ENCODE peak calls at places on chromosome 3, in six cellular contexts. One of them, this sample, is unnamed.

GRCh38 chr3:143427626-143428025 is 308.1 kb downstream of the CHST2 start:
- DNase-seq in H1: no peak
- DNase-seq in NT2/D1: no peak
- DNase-seq in IMR-90: no peak
- DNase-seq in DND-41: peak
- DNase-seq in neural progenitor cell: no peak
- DNase-seq in this sample: no peak

GRCh38 chr3:64209866-64210609 is 15.2 kb downstream of the PRICKLE2 start:
- DNase-seq in IMR-90: no peak
- DNase-seq in NT2/D1: no peak
- DNase-seq in neural progenitor cell: no peak
- DNase-seq in DND-41: no peak
- DNase-seq in H1: no peak
- DNase-seq in this sample: no peak

GRCh38 chr3:140031170-140031569 is 96.2 kb downstream of the CLSTN2 start:
- DNase-seq in H1: no peak
- DNase-seq in NT2/D1: no peak
- DNase-seq in DND-41: no peak
- DNase-seq in neural progenitor cell: no peak
- DNase-seq in IMR-90: no peak
- DNase-seq in this sample: no peak

GRCh38 chr3:126553284-126553811 is 5.4 kb downstream of the C3orf22 start:
- DNase-seq in neural progenitor cell: no peak
- DNase-seq in NT2/D1: no peak
- DNase-seq in H1: no peak
- DNase-seq in IMR-90: no peak
- DNase-seq in DND-41: peak
- DNase-seq in this sample: no peak

GRCh38 chr3:183826854-183827253 is 1.5 kb upstream of the MAP6D1 start:
- DNase-seq in neural progenitor cell: no peak
- DNase-seq in H1: no peak
- DNase-seq in NT2/D1: no peak
- DNase-seq in IMR-90: no peak
- DNase-seq in DND-41: no peak
- DNase-seq in this sample: no peak

GRCh38 chr3:42814914-42815507 is 5.8 kb downstream of the ACKR2 start:
- DNase-seq in neural progenitor cell: no peak
- DNase-seq in IMR-90: no peak
- DNase-seq in H1: no peak
- DNase-seq in DND-41: no peak
- DNase-seq in NT2/D1: no peak
- DNase-seq in this sample: no peak

GRCh38 chr3:15439476-15439875 is 12.1 kb downstream of the EAF1 start:
- DNase-seq in NT2/D1: no peak
- DNase-seq in DND-41: no peak
- DNase-seq in H1: no peak
- DNase-seq in neural progenitor cell: no peak
- DNase-seq in IMR-90: peak
- DNase-seq in this sample: no peak

GRCh38 chr3:42707620-42708355 is 5.2 kb upstream of the HHATL start:
- DNase-seq in H1: no peak
- DNase-seq in IMR-90: no peak
- DNase-seq in NT2/D1: no peak
- DNase-seq in DND-41: no peak
- DNase-seq in neural progenitor cell: no peak
- DNase-seq in this sample: no peak

GRCh38 chr3:54033761-54034160 is 88.6 kb upstream of the CACNA2D3 start:
- DNase-seq in NT2/D1: no peak
- DNase-seq in neural progenitor cell: no peak
- DNase-seq in H1: no peak
- DNase-seq in IMR-90: no peak
- DNase-seq in DND-41: no peak
- DNase-seq in this sample: no peak

GRCh38 chr3:194570898-194571297 is 62.3 kb downstream of the TMEM44 start:
- DNase-seq in DND-41: no peak
- DNase-seq in neural progenitor cell: no peak
- DNase-seq in NT2/D1: no peak
- DNase-seq in IMR-90: no peak
- DNase-seq in H1: no peak
- DNase-seq in this sample: no peak

GRCh38 chr3:69120879-69121464 is 1.4 kb downstream of the LMOD3 start:
- DNase-seq in DND-41: peak
- DNase-seq in IMR-90: peak
- DNase-seq in neural progenitor cell: peak
- DNase-seq in H1: peak
- DNase-seq in NT2/D1: peak
- DNase-seq in this sample: peak

GRCh38 chr3:119294402-119294888 is 262 bp downstream of the ARHGAP31 start:
- DNase-seq in neural progenitor cell: peak
- DNase-seq in IMR-90: no peak
- DNase-seq in DND-41: peak
- DNase-seq in NT2/D1: no peak
- DNase-seq in H1: no peak
- DNase-seq in this sample: no peak

GRCh38 chr3:132898131-132898530 is 140.1 kb upstream of the TMEM108 start:
- DNase-seq in IMR-90: no peak
- DNase-seq in DND-41: no peak
- DNase-seq in neural progenitor cell: no peak
- DNase-seq in H1: no peak
- DNase-seq in NT2/D1: no peak
- DNase-seq in this sample: no peak

GRCh38 chr3:106610362-106610997 is 741.7 kb upstream of the CBLB start:
- DNase-seq in NT2/D1: no peak
- DNase-seq in H1: no peak
- DNase-seq in neural progenitor cell: no peak
- DNase-seq in DND-41: no peak
- DNase-seq in IMR-90: peak
- DNase-seq in this sample: no peak

GRCh38 chr3:159664011-159664410 is 324.6 kb upstream of the IL12A start:
- DNase-seq in IMR-90: peak
- DNase-seq in H1: no peak
- DNase-seq in DND-41: no peak
- DNase-seq in neural progenitor cell: no peak
- DNase-seq in NT2/D1: no peak
- DNase-seq in this sample: no peak

GRCh38 chr3:196377321-196377720 is 39.1 kb upstream of the TM4SF19 start:
- DNase-seq in NT2/D1: no peak
- DNase-seq in neural progenitor cell: no peak
- DNase-seq in DND-41: no peak
- DNase-seq in IMR-90: no peak
- DNase-seq in H1: no peak
- DNase-seq in this sample: no peak

GRCh38 chr3:101266566-101266965 is 53.8 kb downstream of the IMPG2 start:
- DNase-seq in neural progenitor cell: no peak
- DNase-seq in NT2/D1: no peak
- DNase-seq in IMR-90: no peak
- DNase-seq in H1: no peak
- DNase-seq in DND-41: no peak
- DNase-seq in this sample: no peak

GRCh38 chr3:11154036-11154952 is at the start of gene HRH1:
- DNase-seq in NT2/D1: no peak
- DNase-seq in IMR-90: no peak
- DNase-seq in neural progenitor cell: peak
- DNase-seq in H1: no peak
- DNase-seq in DND-41: no peak
- DNase-seq in this sample: no peak

GRCh38 chr3:194326192-194327029 is 24.7 kb downstream of the CPN2 start:
- DNase-seq in DND-41: no peak
- DNase-seq in neural progenitor cell: peak
- DNase-seq in NT2/D1: no peak
- DNase-seq in IMR-90: no peak
- DNase-seq in H1: no peak
- DNase-seq in this sample: no peak

GRCh38 chr3:43198791-43199644 is 87.3 kb upstream of the SNRK start:
- DNase-seq in neural progenitor cell: no peak
- DNase-seq in NT2/D1: no peak
- DNase-seq in IMR-90: peak
- DNase-seq in DND-41: no peak
- DNase-seq in H1: no peak
- DNase-seq in this sample: no peak

GRCh38 chr3:48974076-48974864 is 15.8 kb upstream of the P4HTM start:
- DNase-seq in IMR-90: no peak
- DNase-seq in neural progenitor cell: no peak
- DNase-seq in H1: no peak
- DNase-seq in NT2/D1: no peak
- DNase-seq in DND-41: no peak
- DNase-seq in this sample: no peak

GRCh38 chr3:88150771-88151170 is 1.0 kb downstream of the C3orf38 start:
- DNase-seq in IMR-90: no peak
- DNase-seq in NT2/D1: no peak
- DNase-seq in H1: no peak
- DNase-seq in DND-41: no peak
- DNase-seq in neural progenitor cell: no peak
- DNase-seq in this sample: no peak

GRCh38 chr3:172675371-172676193 is 35.3 kb downstream of the NCEH1 start:
- DNase-seq in DND-41: no peak
- DNase-seq in NT2/D1: peak
- DNase-seq in H1: no peak
- DNase-seq in neural progenitor cell: peak
- DNase-seq in IMR-90: peak
- DNase-seq in this sample: peak

GRCh38 chr3:133136114-133137041 is 98.2 kb downstream of the TMEM108 start:
- DNase-seq in H1: no peak
- DNase-seq in NT2/D1: no peak
- DNase-seq in DND-41: no peak
- DNase-seq in IMR-90: no peak
- DNase-seq in neural progenitor cell: no peak
- DNase-seq in this sample: no peak

GRCh38 chr3:150096700-150097587 is 126.2 kb upstream of the PFN2 start:
- DNase-seq in IMR-90: no peak
- DNase-seq in H1: no peak
- DNase-seq in DND-41: no peak
- DNase-seq in neural progenitor cell: peak
- DNase-seq in NT2/D1: no peak
- DNase-seq in this sample: no peak
- H3K9ac ChIP-seq in IMR-90: no peak
- H3K9ac ChIP-seq in H1: no peak
- H3K9ac ChIP-seq in DND-41: no peak
- H3K9ac ChIP-seq in neural progenitor cell: no peak
- H3K9ac ChIP-seq in NT2/D1: no peak
- H3K9ac ChIP-seq in this sample: no peak

DNA sequence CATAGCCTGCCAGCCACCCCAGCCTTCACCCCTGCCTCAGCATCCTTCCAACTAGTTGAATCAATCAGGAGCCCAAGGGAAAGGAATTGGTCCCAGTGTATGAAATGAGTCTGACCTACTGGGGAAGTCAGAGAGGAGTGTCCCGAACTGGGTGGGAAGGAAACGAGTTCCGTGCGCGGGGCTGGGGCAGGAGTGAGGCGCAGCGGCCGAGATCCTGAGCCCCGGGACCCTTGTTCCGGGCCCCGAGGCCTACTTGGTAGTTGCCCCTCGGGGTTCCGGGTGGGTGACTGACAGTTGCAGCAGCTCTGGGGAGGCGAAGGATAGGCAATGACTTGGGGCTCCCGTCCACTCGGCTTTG is 1.1 kb upstream of the PLCL2 start:
- DNase-seq in IMR-90: no peak
- DNase-seq in NT2/D1: no peak
- DNase-seq in H1: no peak
- DNase-seq in neural progenitor cell: no peak
- DNase-seq in DND-41: no peak
- DNase-seq in this sample: no peak
- H3K9ac ChIP-seq in IMR-90: no peak
- H3K9ac ChIP-seq in NT2/D1: peak
- H3K9ac ChIP-seq in H1: no peak
- H3K9ac ChIP-seq in neural progenitor cell: no peak
- H3K9ac ChIP-seq in DND-41: no peak
- H3K9ac ChIP-seq in this sample: no peak

DNA sequence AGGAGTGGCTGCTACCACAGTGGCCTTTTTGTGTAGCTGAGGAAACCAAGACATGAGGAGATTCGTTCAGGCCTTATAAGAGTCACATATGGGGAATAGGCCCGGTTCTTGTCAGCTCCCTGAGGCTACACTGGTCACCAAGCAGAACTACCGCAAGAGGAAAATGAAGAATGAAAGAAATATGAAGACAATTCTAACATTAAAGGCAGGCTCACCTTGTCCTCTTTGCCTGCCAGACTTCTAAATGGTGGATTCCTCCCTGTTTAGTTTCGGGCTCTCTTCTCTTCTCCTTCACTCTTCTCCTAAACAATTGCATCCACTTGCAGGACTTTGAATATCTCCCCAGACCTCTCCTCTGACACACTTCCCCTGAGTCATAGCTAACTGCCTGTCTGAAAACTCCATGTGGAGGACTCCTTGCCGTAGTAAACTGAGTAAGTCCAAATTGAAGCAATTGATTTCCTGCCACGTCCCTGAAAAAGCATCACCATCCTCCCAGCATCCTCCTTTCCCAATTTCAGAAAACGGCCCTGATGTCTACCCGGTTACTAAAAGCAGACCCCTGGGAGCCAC is 30.2 kb upstream of the VEPH1 start:
- DNase-seq in IMR-90: peak
- DNase-seq in neural progenitor cell: no peak
- DNase-seq in NT2/D1: no peak
- DNase-seq in H1: no peak
- DNase-seq in DND-41: no peak
- DNase-seq in this sample: no peak
- H3K9ac ChIP-seq in IMR-90: peak
- H3K9ac ChIP-seq in neural progenitor cell: no peak
- H3K9ac ChIP-seq in NT2/D1: no peak
- H3K9ac ChIP-seq in H1: no peak
- H3K9ac ChIP-seq in DND-41: no peak
- H3K9ac ChIP-seq in this sample: no peak

GRCh38 chr3:127745656-127746399 is 73.1 kb downstream of the ABTB1 start:
- DNase-seq in IMR-90: no peak
- DNase-seq in NT2/D1: no peak
- DNase-seq in neural progenitor cell: no peak
- DNase-seq in DND-41: no peak
- DNase-seq in H1: no peak
- DNase-seq in this sample: no peak

GRCh38 chr3:127748754-127749327 is 73.5 kb downstream of the MGLL start:
- DNase-seq in IMR-90: no peak
- DNase-seq in NT2/D1: no peak
- DNase-seq in neural progenitor cell: no peak
- DNase-seq in H1: no peak
- DNase-seq in DND-41: no peak
- DNase-seq in this sample: no peak

GRCh38 chr3:127746400-127747057 is 73.8 kb downstream of the ABTB1 start:
- DNase-seq in neural progenitor cell: no peak
- DNase-seq in NT2/D1: no peak
- DNase-seq in H1: no peak
- DNase-seq in IMR-90: no peak
- DNase-seq in DND-41: no peak
- DNase-seq in this sample: no peak

GRCh38 chr3:127747751-127748521 is 74.4 kb downstream of the MGLL start:
- DNase-seq in IMR-90: peak
- DNase-seq in DND-41: no peak
- DNase-seq in neural progenitor cell: no peak
- DNase-seq in H1: no peak
- DNase-seq in NT2/D1: no peak
- DNase-seq in this sample: no peak

DNA sequence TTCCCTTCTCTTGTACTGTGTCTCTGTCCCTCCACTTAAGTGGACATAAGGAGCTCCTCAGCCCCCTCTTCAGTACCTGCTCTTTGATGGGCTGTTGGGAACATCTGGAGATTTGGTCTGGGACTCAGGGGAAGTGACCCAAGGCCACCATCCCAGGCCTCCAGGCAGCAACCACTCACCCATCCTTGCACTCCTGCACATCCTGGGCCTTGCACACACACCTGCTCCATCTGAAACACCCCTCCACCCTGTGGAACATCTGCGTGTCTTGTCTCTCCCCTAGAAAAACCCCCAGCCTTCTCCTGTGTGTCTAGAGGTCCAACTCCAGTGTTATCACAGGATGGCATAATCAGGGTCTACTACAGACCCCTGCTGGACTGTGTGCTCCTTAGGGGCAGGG is 74.3 kb downstream of the ABTB1 start:
- DNase-seq in IMR-90: no peak
- DNase-seq in DND-41: no peak
- DNase-seq in neural progenitor cell: no peak
- DNase-seq in H1: no peak
- DNase-seq in NT2/D1: no peak
- DNase-seq in this sample: no peak
- H3K9ac ChIP-seq in IMR-90: no peak
- H3K9ac ChIP-seq in DND-41: no peak
- H3K9ac ChIP-seq in neural progenitor cell: no peak
- H3K9ac ChIP-seq in H1: no peak
- H3K9ac ChIP-seq in NT2/D1: no peak
- H3K9ac ChIP-seq in this sample: no peak